ENCODE peak calls at places on chromosomes 7 and 10, in seven cellular contexts. W, M, U, Z, K, F and L are unnamed samples.

GRCh38 chr10:71998119-71998839 is 34.1 kb downstream of the CHST3 start:
- DNase-seq in K (no peak), U (no peak), F (no peak), W (peak; percentile 94), M (no peak), Z (no peak), L (peak; percentile 82)

GRCh38 chr10:50981385-50981784 is 92.9 kb upstream of the PRKG1 start:
- DNase-seq in K (no peak), Z (no peak), U (no peak), W (no peak), M (no peak), F (no peak), L (no peak)

GRCh38 chr7:113120647-113121046 is 2.3 kb upstream of the SMIM30 start:
- DNase-seq in W (no peak), U (no peak), F (no peak), Z (no peak), M (no peak), K (no peak), L (no peak)

GRCh38 chr7:95718556-95719410 is 53.6 kb upstream of the DYNC1I1 start:
- DNase-seq in W (no peak), Z (no peak), F (no peak), M (no peak), U (no peak), K (no peak), L (no peak)

GRCh38 chr10:101879456-101880189 is 36.0 kb upstream of the KCNIP2 start:
- DNase-seq in K (no peak), M (no peak), W (peak; percentile 4), U (no peak), Z (no peak), F (no peak), L (no peak)

GRCh38 chr7:33903770-33904679 is 1.3 kb upstream of the BMPER start:
- DNase-seq in U (peak; percentile 77), K (peak; percentile 30), F (no peak), M (no peak), Z (no peak), W (peak; percentile 3), L (no peak)

GRCh38 chr10:57627642-57628178 is 640.0 kb downstream of the IPMK start:
- DNase-seq in K (no peak), F (no peak), Z (no peak), W (no peak), M (no peak), U (peak; percentile 66), L (no peak)

GRCh38 chr10:101367569-101368453 is 13.8 kb downstream of the BTRC start:
- DNase-seq in W (no peak), F (no peak), U (no peak), M (no peak), K (no peak), Z (no peak), L (no peak)

GRCh38 chr7:41122256-41122987 is 580.5 kb downstream of the INHBA start:
- DNase-seq in F (no peak), W (no peak), M (no peak), Z (no peak), K (no peak), U (peak; percentile 17), L (no peak)

GRCh38 chr7:11567571-11567970 is 264.4 kb downstream of the THSD7A start:
- DNase-seq in M (no peak), K (no peak), Z (no peak), U (no peak), F (no peak), W (no peak), L (no peak)

GRCh38 chr10:22570733-22571430 is 143.5 kb downstream of the PIP4K2A start:
- DNase-seq in Z (no peak), M (no peak), K (no peak), F (no peak), U (no peak), W (no peak), L (no peak)

GRCh38 chr7:21099432-21099831 is 312.7 kb upstream of the SP8 start:
- DNase-seq in F (no peak), M (no peak), W (peak; percentile 10), Z (no peak), K (no peak), U (no peak), L (no peak)

GRCh38 chr10:73863039-73863817 is 11.1 kb downstream of the CAMK2G start:
- DNase-seq in U (peak; percentile 33), Z (no peak), F (no peak), M (no peak), W (no peak), K (no peak), L (no peak)

GRCh38 chr10:105837951-105838350 is 1196.9 kb downstream of the SORCS3 start:
- DNase-seq in U (no peak), F (no peak), W (no peak), Z (no peak), K (no peak), M (peak; percentile 42), L (no peak)

GRCh38 chr10:62637249-62638061 is 167.1 kb upstream of the ADO start:
- DNase-seq in F (no peak), K (no peak), Z (no peak), M (peak; percentile 82), U (no peak), W (peak; percentile 53), L (peak; percentile 33)

GRCh38 chr7:14666304-14666703 is 236.2 kb downstream of the DGKB start:
- DNase-seq in Z (no peak), U (no peak), K (no peak), F (no peak), W (no peak), M (no peak), L (no peak)

GRCh38 chr7:27593226-27593625 is 69.5 kb downstream of the HIBADH start:
- DNase-seq in W (no peak), M (no peak), F (no peak), K (no peak), U (no peak), Z (no peak), L (no peak)

GRCh38 chr10:113228570-113228969 is 278.5 kb downstream of the TCF7L2 start:
- DNase-seq in W (no peak), F (no peak), M (no peak), Z (no peak), K (no peak), U (no peak), L (no peak)

GRCh38 chr7:451255-452229 is 68.1 kb downstream of the PDGFA start:
- DNase-seq in K (no peak), M (no peak), Z (no peak), W (no peak), U (peak; percentile 70), F (no peak), L (no peak)

GRCh38 chr10:70163448-70163847 is 6.9 kb downstream of the SAR1A start:
- DNase-seq in W (no peak), F (no peak), Z (no peak), M (no peak), U (no peak), K (no peak), L (no peak)

GRCh38 chr10:70162157-70162891 is 8.0 kb downstream of the SAR1A start:
- DNase-seq in K (no peak), U (no peak), F (no peak), Z (no peak), M (no peak), W (no peak), L (no peak)

GRCh38 chr10:70158113-70158512 is 11.6 kb upstream of the TYSND1 start:
- DNase-seq in Z (no peak), F (no peak), W (peak; percentile 12), K (no peak), M (no peak), U (no peak), L (no peak)

GRCh38 chr10:70162892-70163201 is 7.5 kb downstream of the SAR1A start:
- DNase-seq in W (no peak), Z (no peak), K (no peak), U (no peak), F (no peak), M (no peak), L (no peak)

DNA sequence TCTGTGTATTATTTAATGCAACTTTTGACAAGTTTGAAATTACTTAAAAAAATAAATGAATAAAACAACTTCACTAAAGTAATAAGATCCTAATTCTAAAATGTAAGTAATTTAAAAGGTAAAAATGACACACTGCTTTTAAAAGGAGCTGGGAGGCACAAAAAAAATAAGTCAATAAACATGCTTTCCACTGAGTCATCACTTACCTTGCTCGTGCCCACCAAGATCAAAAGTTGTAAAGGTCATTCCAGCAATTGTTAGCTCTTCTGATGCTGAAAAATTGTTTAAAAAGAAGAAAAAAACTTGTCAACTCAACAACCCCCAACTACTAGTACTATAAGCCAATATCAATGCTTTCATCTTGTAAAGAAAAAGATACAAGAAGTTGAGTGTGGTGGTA is 9.5 kb downstream of the SAR1A start:
- DNase-seq in M (no peak), F (no peak), Z (no peak), W (no peak), U (no peak), K (no peak), L (no peak)
- H3K36me3 ChIP-seq in M (peaks cover 95% of the 10 kb centered on the region), F (no peaks in the 10 kb centered on the region), Z (peaks cover 37% of the 10 kb centered on the region), W (peaks cover 52% of the 10 kb centered on the region), U (peaks cover 3% of the 10 kb centered on the region), K (peaks cover 14% of the 10 kb centered on the region), L (peaks cover 57% of the 10 kb centered on the region)

GRCh38 chr10:1041514-1041913 is 7.4 kb downstream of the IDI1 start:
- DNase-seq in M (no peak), F (no peak), K (no peak), U (no peak), Z (no peak), W (no peak), L (no peak)
- H3K36me3 ChIP-seq in M (peaks cover 89% of the 10 kb centered on the region), F (no peaks in the 10 kb centered on the region), K (peaks cover 9% of the 10 kb centered on the region), U (peaks cover 37% of the 10 kb centered on the region), Z (peaks cover 46% of the 10 kb centered on the region), W (peaks cover 43% of the 10 kb centered on the region), L (peaks cover 68% of the 10 kb centered on the region)

DNA sequence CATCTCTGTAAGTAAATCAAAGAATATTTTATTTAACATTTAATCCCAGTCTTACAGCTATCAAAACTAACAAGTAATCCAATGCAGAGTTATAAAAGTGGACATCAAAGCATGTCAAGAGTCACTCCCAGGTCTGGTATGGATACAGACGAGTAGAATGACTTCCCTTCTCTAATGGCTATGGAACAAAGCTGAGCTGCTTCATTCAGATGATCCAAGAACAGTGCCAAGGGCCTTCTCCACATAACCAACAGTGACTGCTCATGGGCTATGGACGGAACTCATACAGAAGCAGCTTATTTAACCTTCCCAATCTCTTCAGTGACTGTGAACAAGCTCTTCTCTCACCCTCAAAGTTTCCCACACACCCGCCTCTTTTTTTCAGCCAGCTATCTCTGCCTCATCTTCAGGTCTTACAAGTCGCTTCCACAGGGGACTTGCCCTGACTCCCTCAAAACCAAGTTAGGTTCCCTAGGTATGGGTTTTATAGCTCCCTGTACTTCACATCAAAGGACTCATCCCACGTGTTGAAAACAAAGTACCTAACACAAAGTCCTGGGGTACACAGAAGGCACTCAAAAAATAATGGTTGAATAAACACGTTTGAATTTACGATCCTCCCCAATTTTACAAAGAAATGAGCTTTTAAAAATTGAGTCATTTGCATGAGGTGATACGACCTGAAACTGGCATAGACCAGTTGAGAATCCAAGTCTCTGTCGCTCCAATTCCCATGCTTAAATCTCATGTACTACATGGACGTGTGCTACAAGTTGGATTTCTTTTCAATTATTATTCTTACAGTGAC is 3.1 kb downstream of the USP6NL start:
- DNase-seq in K (no peak), M (peak; percentile 43), W (no peak), F (no peak), Z (no peak), U (no peak), L (no peak)
- H3K36me3 ChIP-seq in K (no peaks in the 10 kb centered on the region), M (no peaks in the 10 kb centered on the region), W (no peaks in the 10 kb centered on the region), F (no peaks in the 10 kb centered on the region), Z (no peaks in the 10 kb centered on the region), U (peaks cover 9% of the 10 kb centered on the region), L (no peaks in the 10 kb centered on the region)

DNA sequence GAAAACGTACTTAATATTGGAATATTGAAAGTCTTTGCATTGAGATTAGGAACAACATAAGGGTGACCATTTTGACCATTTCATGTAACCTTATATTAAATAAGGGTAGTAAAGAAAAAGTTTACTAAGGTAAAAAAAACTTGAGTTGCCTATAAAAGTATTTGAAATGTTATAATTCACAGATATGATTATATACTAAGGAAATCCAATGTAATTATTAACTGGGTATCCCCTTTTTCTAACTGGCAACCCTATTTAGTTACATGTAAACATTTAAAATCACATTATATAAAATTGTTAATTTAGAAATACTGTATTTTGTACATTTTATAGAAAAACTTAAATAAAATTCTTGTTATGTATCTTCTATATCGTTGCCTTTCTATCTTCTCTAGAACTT is 64.2 kb downstream of the TRIM24 start:
- DNase-seq in Z (no peak), U (no peak), K (no peak), W (no peak), M (no peak), F (no peak), L (no peak)
- H3K36me3 ChIP-seq in Z (peaks cover 39% of the 10 kb centered on the region), U (peaks cover 92% of the 10 kb centered on the region), K (no peaks in the 10 kb centered on the region), W (peaks cover 12% of the 10 kb centered on the region), M (peaks cover 72% of the 10 kb centered on the region), F (no peaks in the 10 kb centered on the region), L (peaks cover 86% of the 10 kb centered on the region)